ENCODE peak calls at places on chromosomes 3 and 15, in four cellular contexts. O, K, B and S are unnamed samples.
A peak's percentile ranks its signal among the peaks of the same experiment; 100 is the strongest.

GRCh38 chr3:35638640-35639250 is 580 bp upstream of the ARPP21 start:
- DNase-seq in O (no peak), K (no peak), B (no peak), S (no peak)

GRCh38 chr15:31228980-31229826 is 97.4 kb upstream of the KLF13 start:
- DNase-seq in O (no peak), K (peak; percentile 80), B (peak; percentile 58), S (no peak)

GRCh38 chr3:101836907-101837598 is 12.3 kb upstream of the NFKBIZ start:
- DNase-seq in O (peak; percentile 41), K (no peak), B (no peak), S (no peak)

GRCh38 chr15:50797926-50798325 is 32.4 kb upstream of the SPPL2A start:
- DNase-seq in O (no peak), K (no peak), B (no peak), S (no peak)

GRCh38 chr3:194738254-194739093 is 52.8 kb downstream of the FAM43A start:
- DNase-seq in O (peak; percentile 71), K (no peak), B (no peak), S (no peak)

GRCh38 chr3:186732169-186732766 is 15.1 kb downstream of the KNG1 start:
- DNase-seq in O (no peak), K (no peak), B (no peak), S (no peak)

GRCh38 chr3:121155023-121155422 is 247.0 kb downstream of the STXBP5L start:
- DNase-seq in O (peak; percentile 2), K (no peak), B (no peak), S (no peak)

GRCh38 chr3:13015286-13016082 is 57.7 kb downstream of the IQSEC1 start:
- DNase-seq in O (no peak), K (no peak), B (no peak), S (no peak)

GRCh38 chr3:143951351-143951971 is 20.2 kb upstream of the DIPK2A start:
- DNase-seq in O (peak; percentile 62), K (no peak), B (peak; percentile 34), S (peak; percentile 22)

GRCh38 chr3:107206141-107206540 is 171.1 kb upstream of the CCDC54 start:
- DNase-seq in O (peak; percentile 72), K (no peak), B (peak; percentile 32), S (peak; percentile 36)

GRCh38 chr15:39969871-39970270 is 36.0 kb downstream of the EIF2AK4 start:
- DNase-seq in O (peak; percentile 37), K (no peak), B (no peak), S (no peak)

GRCh38 chr15:91216000-91216399 is 115.9 kb downstream of the SV2B start:
- DNase-seq in O (no peak), K (no peak), B (no peak), S (no peak)

GRCh38 chr3:13420051-13420816 is at the start of gene NUP210:
- DNase-seq in O (no peak), K (peak; percentile 67), B (peak; percentile 50), S (peak; percentile 98)

GRCh38 chr3:22713936-22714335 is 489.2 kb upstream of the UBE2E2 start:
- DNase-seq in O (peak; percentile 92), K (no peak), B (peak; percentile 2), S (no peak)

GRCh38 chr3:105014631-105015030 is 352.1 kb upstream of the ALCAM start:
- DNase-seq in O (peak; percentile 3), K (no peak), B (no peak), S (no peak)

GRCh38 chr3:133412511-133413165 is 12.8 kb downstream of the BFSP2 start:
- DNase-seq in O (peak; percentile 49), K (no peak), B (no peak), S (no peak)

GRCh38 chr15:94970096-94970495 is 738.7 kb downstream of the MCTP2 start:
- DNase-seq in O (no peak), K (no peak), B (no peak), S (no peak)

GRCh38 chr3:51510996-51511395 is 11.2 kb upstream of the DCAF1 start:
- DNase-seq in O (no peak), K (no peak), B (no peak), S (no peak)

GRCh38 chr15:68683551-68683950 is 104.8 kb downstream of the CORO2B start:
- DNase-seq in O (no peak), K (no peak), B (no peak), S (no peak)

GRCh38 chr3:116280130-116280740 is 165.1 kb downstream of the LSAMP start:
- DNase-seq in O (no peak), K (no peak), B (no peak), S (no peak)

GRCh38 chr3:8994226-8994625 is 31.0 kb upstream of the RAD18 start:
- DNase-seq in O (no peak), K (no peak), B (no peak), S (no peak)

GRCh38 chr15:56969265-56969895 is 50.9 kb downstream of the TCF12 start:
- DNase-seq in O (no peak), K (no peak), B (no peak), S (no peak)

GRCh38 chr3:112376996-112377395 is 44.0 kb downstream of the CD200 start:
- DNase-seq in O (no peak), K (no peak), B (no peak), S (no peak)

GRCh38 chr3:112776000-112776399 is 70.7 kb downstream of the CD200R1L start:
- DNase-seq in O (no peak), K (no peak), B (no peak), S (no peak)

GRCh38 chr15:88476635-88477038 is 9.1 kb downstream of the MRPS11 start:
- DNase-seq in O (peak; percentile 63), K (peak; percentile 65), B (peak; percentile 18), S (peak; percentile 59)

GRCh38 chr3:46284981-46285683 is 42.9 kb downstream of the CCR3 start:
- DNase-seq in O (no peak), K (no peak), B (no peak), S (no peak)
- H3K27me3 ChIP-seq in O (no peaks in the 10 kb centered on the region), K (no peaks in the 10 kb centered on the region), B (no peaks in the 10 kb centered on the region), S (peaks cover 8% of the 10 kb centered on the region)

DNA sequence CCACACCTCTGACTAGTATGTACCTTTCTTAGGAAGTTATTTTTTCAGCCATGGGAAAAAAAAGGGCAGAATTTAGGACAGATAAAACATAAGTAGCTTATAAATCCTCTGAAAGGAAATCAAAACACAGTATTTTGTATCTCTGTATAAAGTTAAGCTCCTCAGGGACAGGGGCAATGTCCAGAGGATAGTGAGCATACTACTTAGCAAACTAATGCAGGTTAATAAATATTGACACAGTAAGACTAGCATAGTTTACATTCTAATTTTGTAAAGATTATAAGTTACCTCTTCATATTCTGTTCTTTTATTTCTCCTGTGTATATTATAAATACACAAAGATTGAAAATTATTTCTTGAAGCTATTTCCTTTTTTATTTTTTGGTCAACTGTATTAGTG is 2.1 kb downstream of the UBE3A start:
- DNase-seq in O (no peak), K (no peak), B (peak; percentile 65), S (no peak)
- H3K9ac ChIP-seq in O (peak overlapping the region; percentile 97), K (no peak overlapping the region), B (peak overlapping the region; percentile 98), S (peak overlapping the region; percentile 99)

GRCh38 chr3:30084304-30084703 is 522.1 kb upstream of the TGFBR2 start:
- DNase-seq in O (no peak), K (no peak), B (no peak), S (no peak)
- H3K27me3 ChIP-seq in O (no peaks in the 10 kb centered on the region), K (peaks cover 44% of the 10 kb centered on the region), B (no peaks in the 10 kb centered on the region), S (no peaks in the 10 kb centered on the region)

GRCh38 chr3:50294492-50295403 is 2.5 kb upstream of the IFRD2 start:
- DNase-seq in O (no peak), K (no peak), B (no peak), S (no peak)
- H3K9ac ChIP-seq in O (no peak overlapping the region), K (no peak overlapping the region), B (no peak overlapping the region), S (no peak overlapping the region)

DNA sequence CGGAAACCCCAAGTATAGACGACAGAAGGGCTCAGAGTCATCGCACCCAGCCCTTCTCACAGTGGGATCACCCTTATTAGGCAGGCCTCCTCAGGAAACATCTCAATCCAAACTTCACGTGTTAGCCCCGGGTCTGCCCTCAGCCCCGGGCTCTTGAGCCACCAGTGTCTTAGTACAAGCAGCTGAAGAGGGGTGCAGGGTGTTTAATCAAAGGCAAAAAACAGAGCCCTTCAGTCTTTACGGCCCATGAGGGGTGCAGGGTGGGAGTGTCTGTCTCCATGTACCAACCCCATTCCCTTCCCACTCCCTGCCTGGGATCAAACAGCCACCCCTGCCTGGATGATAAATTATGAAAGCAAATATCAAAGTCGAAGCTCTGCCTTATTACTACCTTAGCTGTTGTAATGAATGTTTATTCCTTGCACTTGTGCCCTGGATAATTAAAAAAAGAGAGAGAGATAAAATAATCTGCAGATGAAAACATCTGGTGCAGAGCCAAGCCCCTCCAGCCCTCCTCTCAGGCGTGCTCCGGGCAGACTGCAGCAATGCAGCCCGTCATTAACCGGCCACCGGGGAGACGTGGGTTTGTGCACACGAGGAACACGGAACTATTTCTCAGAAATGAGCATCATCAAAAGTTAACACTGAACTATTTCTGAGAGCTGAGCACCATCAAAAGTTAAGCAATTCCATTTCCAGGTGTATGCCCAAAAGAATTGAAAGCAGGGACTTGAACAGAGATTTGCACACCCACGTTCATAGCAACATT is 64.5 kb downstream of the ADAMTS17 start:
- DNase-seq in O (no peak), K (no peak), B (no peak), S (no peak)
- H3K27me3 ChIP-seq in O (no peaks in the 10 kb centered on the region), K (no peaks in the 10 kb centered on the region), B (no peaks in the 10 kb centered on the region), S (peaks cover 43% of the 10 kb centered on the region)

GRCh38 chr3:23949784-23950183 is 4.7 kb downstream of the NR1D2 start:
- DNase-seq in O (peak; percentile 49), K (no peak), B (peak; percentile 52), S (peak; percentile 61)
- H3K9ac ChIP-seq in O (peak overlapping the region; percentile 17), K (no peak overlapping the region), B (no peak overlapping the region), S (no peak overlapping the region)

DNA sequence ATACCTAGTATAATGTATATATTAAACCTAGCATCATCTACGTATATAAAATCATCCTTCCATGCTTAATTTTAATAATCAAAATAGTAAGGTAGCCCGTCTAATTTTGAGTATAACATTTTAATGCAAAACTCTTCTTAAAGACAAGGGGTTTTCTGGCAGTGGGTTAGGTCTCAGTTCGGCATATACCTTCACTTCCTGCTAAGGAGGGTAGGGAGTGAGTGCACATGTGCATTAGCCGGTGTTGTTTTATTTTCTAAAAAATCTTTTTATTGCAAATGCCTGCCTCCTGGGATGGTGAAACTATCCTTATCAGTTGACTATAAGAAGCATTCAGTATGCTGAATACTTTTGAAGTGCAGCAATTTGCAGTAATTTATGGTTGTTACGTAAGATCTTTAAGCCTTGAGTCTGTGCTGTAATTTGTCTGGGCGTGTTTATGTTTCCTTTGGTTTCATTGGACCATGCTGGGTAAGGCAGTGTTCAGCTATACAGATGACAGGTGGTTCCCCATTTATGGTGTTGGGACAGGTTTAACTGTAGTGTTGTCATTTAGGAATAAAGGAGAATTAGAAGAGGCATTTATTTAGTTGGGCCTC is 11.7 kb downstream of the ARHGEF26 start:
- DNase-seq in O (peak; percentile 28), K (no peak), B (no peak), S (no peak)
- H3K27me3 ChIP-seq in O (no peaks in the 10 kb centered on the region), K (no peaks in the 10 kb centered on the region), B (no peaks in the 10 kb centered on the region), S (no peaks in the 10 kb centered on the region)

GRCh38 chr3:48661501-48662139 is 1.1 kb downstream of the CELSR3 start:
- DNase-seq in O (peak; percentile 50), K (peak; percentile 87), B (peak; percentile 52), S (peak; percentile 88)

GRCh38 chr3:48663489-48664312 is 1.0 kb upstream of the CELSR3 start:
- DNase-seq in O (peak; percentile 100), K (peak; percentile 100), B (peak; percentile 96), S (peak; percentile 97)

GRCh38 chr3:48662140-48662752 is 440 bp downstream of the CELSR3 start:
- DNase-seq in O (peak; percentile 16), K (peak; percentile 47), B (no peak), S (no peak)

GRCh38 chr3:48664313-48664644 is 1.6 kb upstream of the CELSR3 start:
- DNase-seq in O (no peak), K (no peak), B (no peak), S (no peak)

GRCh38 chr3:48662753-48663488 is at the start of gene CELSR3:
- DNase-seq in O (peak; percentile 95), K (peak; percentile 90), B (peak; percentile 69), S (peak; percentile 39)
- H3K9ac ChIP-seq in O (peak within 1 kb of the TSS; percentile 95), K (peak within 1 kb of the TSS; percentile 92), B (peak within 1 kb of the TSS; percentile 94), S (peak within 1 kb of the TSS; percentile 88)